ENCODE peak calls at places on chromosomes 2 and 18, in ten cellular contexts. O is upper lobe of left lung, H is Peyer's patch, B is body of pancreas, X is adrenal gland, U is K562, T is A549, J is GM12891, M is tibial nerve, P is heart left ventricle. Q is an unnamed sample.

GRCh38 chr2:187360286-187360685 is 87.8 kb downstream of the CALCRL start:
- DNase-seq in O (no peak), H (no peak), B (no peak), X (no peak), U (no peak), T (no peak), J (no peak), M (no peak), P (no peak), Q (no peak)

GRCh38 chr18:36783792-36784191 is 45.0 kb downstream of the TPGS2 start:
- DNase-seq in O (no peak), H (no peak), B (no peak), X (no peak), U (no peak), T (no peak), J (no peak), M (no peak), P (no peak), Q (no peak)

GRCh38 chr2:230913406-230913805 is 11.6 kb downstream of the GPR55 start:
- DNase-seq in O (peak; percentile 21), H (peak; percentile 83), B (peak; percentile 17), X (peak; percentile 68), U (peak; percentile 56), T (peak; percentile 30), J (no peak), M (no peak), P (no peak), Q (no peak)

GRCh38 chr2:41160439-41160838 is 708.5 kb upstream of the SLC8A1 start:
- DNase-seq in O (no peak), H (no peak), B (no peak), X (no peak), U (no peak), T (no peak), J (no peak), M (no peak), P (no peak), Q (no peak)

GRCh38 chr2:176147790-176148496 is 3.4 kb upstream of the HOXD4 start:
- DNase-seq in O (no peak), H (no peak), B (no peak), X (peak; percentile 50), U (no peak), T (no peak), J (no peak), M (no peak), P (no peak), Q (no peak)

GRCh38 chr18:76378526-76379215 is 116.4 kb downstream of the ZNF516 start:
- DNase-seq in O (no peak), H (peak; percentile 40), B (no peak), X (peak; percentile 42), U (no peak), T (no peak), J (no peak), M (no peak), P (no peak), Q (no peak)

GRCh38 chr18:30177056-30177455 is 865.5 kb downstream of the DSC3 start:
- DNase-seq in O (no peak), H (no peak), B (no peak), X (no peak), U (no peak), T (no peak), J (no peak), M (no peak), P (no peak), Q (no peak)

GRCh38 chr2:17813742-17814458 is 2.4 kb upstream of the MSGN1 start:
- DNase-seq in O (no peak), H (peak; percentile 53), B (no peak), X (no peak), U (no peak), T (no peak), J (peak; percentile 43), M (no peak), P (peak; percentile 72), Q (no peak)

GRCh38 chr2:219149667-219150066 is 10.9 kb downstream of the NHEJ1 start:
- DNase-seq in O (no peak), H (no peak), B (peak; percentile 38), X (peak; percentile 64), U (no peak), T (no peak), J (no peak), M (no peak), P (no peak), Q (no peak)

GRCh38 chr2:48009256-48009655 is 103.0 kb upstream of the FBXO11 start:
- DNase-seq in O (no peak), H (no peak), B (no peak), X (no peak), U (no peak), T (no peak), J (no peak), M (no peak), P (no peak), Q (no peak)

GRCh38 chr2:234474654-234475053 is 22.2 kb downstream of the ARL4C start:
- DNase-seq in O (no peak), H (no peak), B (no peak), X (no peak), U (no peak), T (no peak), J (no peak), M (no peak), P (no peak), Q (no peak)

GRCh38 chr18:41457730-41458129 is 497.3 kb upstream of the PIK3C3 start:
- DNase-seq in O (no peak), H (no peak), B (no peak), X (no peak), U (no peak), T (no peak), J (no peak), M (no peak), P (no peak), Q (no peak)

GRCh38 chr2:48483916-48484315 is 46.0 kb upstream of the STON1 start:
- DNase-seq in O (no peak), H (no peak), B (no peak), X (no peak), U (no peak), T (no peak), J (no peak), M (no peak), P (no peak), Q (no peak)

GRCh38 chr2:49914281-49914680 is 760.0 kb upstream of the FSHR start:
- DNase-seq in O (no peak), H (no peak), B (no peak), X (no peak), U (no peak), T (no peak), J (no peak), M (no peak), P (no peak), Q (no peak)

GRCh38 chr2:72953976-72954375 is 36.7 kb downstream of the EMX1 start:
- DNase-seq in O (no peak), H (no peak), B (no peak), X (no peak), U (no peak), T (no peak), J (no peak), M (no peak), P (no peak), Q (no peak)

GRCh38 chr2:215900203-215900611 is 113.1 kb downstream of the MREG start:
- DNase-seq in O (peak; percentile 63), H (no peak), B (no peak), X (peak; percentile 56), U (no peak), T (no peak), J (no peak), M (no peak), P (no peak), Q (no peak)

DNA sequence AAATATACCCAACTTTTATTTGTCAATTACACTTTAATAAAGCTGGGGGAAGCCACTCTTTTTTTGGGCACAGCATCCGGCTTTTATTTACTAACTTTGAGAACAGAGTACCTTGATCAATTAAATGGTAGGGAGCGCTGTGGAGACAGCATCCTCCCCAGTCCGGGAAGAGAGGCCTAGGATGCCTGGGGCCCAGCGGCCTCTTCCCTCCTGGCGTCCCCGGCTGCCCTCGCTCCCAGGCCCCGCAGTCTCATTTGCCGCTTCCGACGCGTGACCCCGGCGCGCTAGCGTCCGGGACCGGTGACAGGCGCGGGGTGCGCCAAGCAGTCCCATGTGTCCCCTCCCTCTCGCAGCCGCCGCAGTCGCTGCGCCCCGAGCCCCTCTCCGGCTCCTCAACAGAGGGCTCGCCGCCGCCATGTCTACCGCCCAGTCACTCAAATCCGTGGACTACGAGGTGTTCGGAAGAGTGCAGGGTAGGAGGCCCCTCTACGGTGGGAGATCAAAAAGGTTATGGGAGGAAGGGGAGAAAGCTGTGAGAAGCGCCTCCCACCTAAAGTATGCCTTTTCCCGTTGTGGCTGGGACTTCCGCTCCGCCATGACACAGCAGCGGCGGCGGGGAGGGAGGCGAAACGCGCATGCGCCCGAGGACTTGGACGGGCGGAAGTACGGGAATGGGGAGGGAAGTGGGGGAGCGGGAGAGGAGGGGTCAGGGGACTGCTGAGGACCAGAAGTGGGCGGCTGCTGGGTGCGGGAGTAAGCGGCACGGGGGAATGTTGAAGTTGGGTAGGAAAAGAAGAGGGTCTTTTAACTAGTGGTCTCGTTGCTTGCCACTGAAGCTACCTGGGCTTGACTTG is at the start of gene ACYP2:
- DNase-seq in O (peak; percentile 95), H (peak; percentile 97), B (peak; percentile 95), X (peak; percentile 97), U (peak; percentile 97), T (peak; percentile 95), J (peak; percentile 73), M (peak; percentile 89), P (peak; percentile 98), Q (peak; percentile 84)
- TF ChIP-seq POLR2A in O (peak; percentile 91), H (peak; percentile 37), B (peak; percentile 93), X (peak; percentile 93), U (peak; percentile 98), T (peak; percentile 66), J (peak; percentile 87), M (peak; percentile 91), P (peak; percentile 82), Q (peak; percentile 87)

GRCh38 chr2:11746807-11747459 is 501 bp downstream of the LPIN1 start:
- DNase-seq in O (peak; percentile 63), H (no peak), B (peak; percentile 47), X (no peak), U (peak; percentile 60), T (no peak), J (no peak), M (no peak), P (no peak), Q (no peak)
- TF ChIP-seq POLR2A in O (no peak), H (no peak), B (no peak), X (no peak), U (no peak), T (no peak), J (no peak), M (no peak), P (no peak), Q (no peak)

GRCh38 chr2:23687214-23687613 is 239.7 kb downstream of the ATAD2B start:
- DNase-seq in O (no peak), H (no peak), B (no peak), X (no peak), U (no peak), T (no peak), J (no peak), M (no peak), P (no peak), Q (no peak)
- TF ChIP-seq POLR2A in O (no peak), H (no peak), B (no peak), X (no peak), U (no peak), T (no peak), J (no peak), M (no peak), P (no peak), Q (no peak)

DNA sequence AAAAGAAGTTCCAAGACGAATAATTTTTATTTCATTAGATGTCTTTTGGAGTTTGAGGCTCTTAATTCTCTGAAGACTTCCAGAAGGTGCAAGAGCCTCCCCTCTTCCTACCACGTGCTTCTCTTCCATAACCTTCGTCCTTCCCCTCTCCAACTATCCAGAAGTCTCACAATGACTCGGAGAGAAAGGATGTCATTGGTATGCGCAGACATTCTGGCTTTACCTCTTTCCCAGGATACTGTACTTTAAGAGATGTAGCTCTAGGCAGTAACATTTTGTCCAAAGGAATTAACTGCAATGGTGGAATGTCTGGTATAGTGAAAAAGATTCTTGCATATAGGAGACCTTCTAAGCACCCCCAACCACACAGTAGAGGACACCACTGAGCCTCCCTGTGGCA is 249.0 kb upstream of the OSR1 start:
- DNase-seq in O (no peak), H (no peak), B (no peak), X (no peak), U (no peak), T (peak; percentile 30), J (no peak), M (no peak), P (no peak), Q (no peak)
- TF ChIP-seq POLR2A in O (no peak), H (no peak), B (no peak), X (no peak), U (no peak), T (no peak), J (no peak), M (no peak), P (no peak), Q (no peak)

Q was measured in H54.